ENCODE peak calls at places on chromosomes 11 and 22, in seven cellular contexts. R is nephron progenitor cell, P is lung, M is AG04450, N is mammary epithelial cell, L is WTC11, V is AG10803. W is an unnamed sample.

GRCh38 chr22:37448521-37449150 is 21.4 kb upstream of the ELFN2 start:
- DNase-seq in L (no peak), R (no peak), V (no peak), M (no peak), P (no peak), N (no peak), W (no peak)

GRCh38 chr11:124277207-124277606 is 21.0 kb downstream of the OR8G5 start:
- DNase-seq in V (no peak), M (no peak), R (no peak), P (no peak), L (no peak), N (no peak), W (no peak)

GRCh38 chr11:94199367-94200130 is 70.9 kb downstream of the PANX1 start:
- DNase-seq in R (no peak), V (peak), P (no peak), L (no peak), M (no peak), N (no peak), W (no peak)

GRCh38 chr11:68010058-68011041 is at the start of gene ALDH3B1:
- DNase-seq in V (peak), N (peak), M (no peak), L (peak), P (peak), R (peak), W (peak)

GRCh38 chr11:2787816-2788750 is 88.3 kb upstream of the KCNQ1OT1 start:
- DNase-seq in V (no peak), L (peak), P (no peak), N (no peak), M (no peak), R (peak), W (no peak)

GRCh38 chr11:94398101-94398500 is 3.1 kb downstream of the GPR83 start:
- DNase-seq in N (no peak), M (no peak), V (no peak), L (no peak), R (no peak), P (no peak), W (no peak)

GRCh38 chr22:42277988-42278776 is 7.7 kb upstream of the TCF20 start:
- DNase-seq in M (no peak), P (no peak), R (no peak), V (no peak), N (no peak), L (no peak), W (no peak)

GRCh38 chr11:94740083-94740974 is 27.8 kb upstream of the AMOTL1 start:
- DNase-seq in N (no peak), L (peak), M (no peak), R (peak), V (no peak), P (no peak), W (no peak)

GRCh38 chr11:120030411-120030810 is 107.5 kb downstream of the TRIM29 start:
- DNase-seq in P (no peak), L (no peak), M (no peak), N (no peak), V (no peak), R (no peak), W (no peak)

GRCh38 chr11:17596711-17597110 is 49.7 kb downstream of the OTOG start:
- DNase-seq in L (no peak), V (no peak), N (no peak), R (no peak), M (no peak), P (no peak), W (no peak)

GRCh38 chr11:16191212-16191851 is 165.0 kb downstream of the SOX6 start:
- DNase-seq in L (no peak), M (no peak), P (no peak), R (no peak), N (no peak), V (no peak), W (no peak)

GRCh38 chr11:113474362-113475159 is 637 bp downstream of the DRD2 start:
- DNase-seq in M (peak), N (peak), R (peak), L (peak), V (peak), P (peak), W (no peak)

GRCh38 chr22:37057796-37058510 is 6.4 kb downstream of the KCTD17 start:
- DNase-seq in N (no peak), P (no peak), M (no peak), R (no peak), V (no peak), L (no peak), W (no peak)

GRCh38 chr11:134393638-134394037 is 18.4 kb downstream of the B3GAT1 start:
- DNase-seq in R (peak), P (no peak), L (peak), M (no peak), V (no peak), N (no peak), W (no peak)

GRCh38 chr11:87425943-87426342 is 388.2 kb downstream of the TMEM135 start:
- DNase-seq in N (no peak), P (no peak), L (no peak), V (peak), M (no peak), R (no peak), W (no peak)

GRCh38 chr11:9957072-9957471 is 293.2 kb downstream of the SWAP70 start:
- DNase-seq in R (no peak), N (no peak), L (no peak), P (no peak), M (no peak), V (no peak), W (no peak)

GRCh38 chr11:66970808-66971442 is 4.2 kb upstream of the C11orf86 start:
- DNase-seq in R (no peak), V (peak), L (no peak), M (peak), P (peak), N (peak), W (no peak)

GRCh38 chr22:37674248-37674647 is 1.2 kb upstream of the LGALS1 start:
- DNase-seq in V (no peak), R (no peak), P (no peak), M (no peak), N (no peak), L (no peak), W (no peak)

GRCh38 chr11:1222491-1223345 is at the start of gene MUC5B:
- DNase-seq in R (peak), N (no peak), V (no peak), M (no peak), L (peak), P (no peak), W (no peak)

GRCh38 chr11:22221143-22221542 is 28.3 kb downstream of the ANO5 start:
- DNase-seq in R (no peak), P (no peak), L (no peak), M (no peak), V (no peak), N (no peak), W (no peak)

GRCh38 chr22:23146842-23147205 is 1.5 kb downstream of the RAB36 start:
- DNase-seq in N (no peak), R (no peak), P (no peak), L (no peak), M (no peak), V (no peak), W (no peak)

GRCh38 chr22:28410050-28410816 is 269.4 kb downstream of the TTC28 start:
- DNase-seq in L (no peak), V (peak), P (no peak), N (no peak), R (no peak), M (no peak), W (no peak)

GRCh38 chr22:22590136-22590891 is 31.2 kb upstream of the PRAME start:
- DNase-seq in P (no peak), N (no peak), R (no peak), V (no peak), M (no peak), L (no peak), W (no peak)

GRCh38 chr11:79269923-79270322 is 170.9 kb downstream of the TENM4 start:
- DNase-seq in L (peak), P (no peak), N (no peak), M (no peak), R (no peak), V (no peak), W (no peak)

GRCh38 chr22:30591191-30591587 is 521 bp downstream of the PES1 start:
- DNase-seq in M (no peak), L (no peak), N (no peak), R (no peak), P (no peak), V (peak), W (no peak)

GRCh38 chr11:110123003-110123402 is 29.8 kb downstream of the ZC3H12C start:
- DNase-seq in V (peak), R (no peak), P (no peak), M (no peak), L (no peak), N (no peak), W (no peak)

GRCh38 chr22:40597541-40598453 is 38.7 kb downstream of the MRTFA start:
- DNase-seq in L (no peak), N (peak), M (no peak), R (no peak), P (no peak), V (peak), W (no peak)

GRCh38 chr11:1202776-1203504 is 19.9 kb upstream of the MUC5B start:
- DNase-seq in P (peak), N (peak), L (peak), M (no peak), V (peak), R (peak), W (peak)

GRCh38 chr11:62020661-62021060 is 53.2 kb upstream of the FTH1 start:
- DNase-seq in L (no peak), V (peak), M (no peak), R (no peak), N (peak), P (no peak), W (no peak)

GRCh38 chr11:36452231-36452630 is 57.8 kb downstream of the TRAF6 start:
- DNase-seq in L (no peak), N (peak), R (no peak), M (no peak), P (no peak), V (peak), W (no peak)

GRCh38 chr11:30579776-30580175 is 6.4 kb downstream of the MPPED2 start:
- DNase-seq in R (no peak), M (no peak), V (no peak), N (no peak), P (no peak), L (no peak), W (no peak)

GRCh38 chr11:134488913-134489312 is 76.9 kb upstream of the B3GAT1 start:
- DNase-seq in P (no peak), V (no peak), M (no peak), N (no peak), L (no peak), R (no peak), W (no peak)

GRCh38 chr11:124738713-124739478 is 846 bp upstream of the NRGN start:
- DNase-seq in P (no peak), N (no peak), M (no peak), L (no peak), V (no peak), R (no peak), W (no peak)

GRCh38 chr11:61972796-61973602 is 5.6 kb upstream of the FTH1 start:
- DNase-seq in R (no peak), N (peak), P (peak), V (no peak), M (no peak), L (no peak), W (peak)

GRCh38 chr11:36300651-36301050 is 4.6 kb downstream of the PRR5L start:
- DNase-seq in L (no peak), M (no peak), P (no peak), R (no peak), N (no peak), V (peak), W (no peak)

GRCh38 chr22:22740560-22741276 is 96.3 kb downstream of the GGTLC2 start:
- DNase-seq in V (no peak), L (no peak), M (no peak), P (no peak), N (no peak), R (no peak), W (no peak)

GRCh38 chr11:115618428-115618827 is 114.2 kb upstream of the CADM1 start:
- DNase-seq in V (peak), P (no peak), N (peak), M (no peak), L (no peak), R (no peak), W (no peak)

DNA sequence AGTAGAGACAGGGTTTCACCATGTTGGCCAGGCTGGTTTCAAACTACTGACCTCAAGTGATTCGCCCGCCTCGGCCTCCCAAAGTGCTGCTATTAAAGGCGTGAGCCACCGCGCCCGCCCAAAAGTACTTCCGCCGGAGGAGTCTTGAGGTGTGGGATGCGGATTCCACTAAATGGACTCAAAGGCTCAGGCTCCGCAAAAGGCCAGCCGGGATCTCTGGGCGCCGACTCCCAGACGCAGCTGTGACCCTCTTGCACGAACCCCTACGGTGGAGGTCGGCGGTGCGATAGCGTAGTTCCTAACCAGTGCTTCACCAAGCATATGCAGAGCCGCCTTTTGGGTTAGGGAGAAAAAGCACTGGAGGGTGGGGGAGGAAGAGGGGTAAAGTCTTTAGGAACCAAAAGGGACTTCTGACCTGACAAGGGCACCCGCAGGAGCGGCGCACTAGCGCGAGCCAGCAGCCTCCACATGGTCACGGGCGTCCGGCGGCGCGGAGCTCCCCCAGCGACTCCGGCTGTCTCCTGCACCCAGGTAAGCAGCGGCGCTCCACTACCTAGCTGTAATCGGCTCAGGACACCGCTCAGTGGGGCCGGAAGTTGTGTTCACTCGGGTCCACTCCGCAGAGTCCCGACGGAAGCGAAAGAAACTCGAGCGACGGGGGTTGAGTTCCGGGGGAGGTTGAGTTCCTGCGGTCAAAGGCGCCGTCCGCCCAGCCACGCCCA is at the start of gene MRPL16:
- DNase-seq in V (peak), P (peak), N (peak), L (peak), M (peak), R (peak), W (peak)
- TF ChIP-seq CTCF in V (no peak), P (no peak), N (peak), L (no peak), M (peak), R (no peak), W (no peak)

DNA sequence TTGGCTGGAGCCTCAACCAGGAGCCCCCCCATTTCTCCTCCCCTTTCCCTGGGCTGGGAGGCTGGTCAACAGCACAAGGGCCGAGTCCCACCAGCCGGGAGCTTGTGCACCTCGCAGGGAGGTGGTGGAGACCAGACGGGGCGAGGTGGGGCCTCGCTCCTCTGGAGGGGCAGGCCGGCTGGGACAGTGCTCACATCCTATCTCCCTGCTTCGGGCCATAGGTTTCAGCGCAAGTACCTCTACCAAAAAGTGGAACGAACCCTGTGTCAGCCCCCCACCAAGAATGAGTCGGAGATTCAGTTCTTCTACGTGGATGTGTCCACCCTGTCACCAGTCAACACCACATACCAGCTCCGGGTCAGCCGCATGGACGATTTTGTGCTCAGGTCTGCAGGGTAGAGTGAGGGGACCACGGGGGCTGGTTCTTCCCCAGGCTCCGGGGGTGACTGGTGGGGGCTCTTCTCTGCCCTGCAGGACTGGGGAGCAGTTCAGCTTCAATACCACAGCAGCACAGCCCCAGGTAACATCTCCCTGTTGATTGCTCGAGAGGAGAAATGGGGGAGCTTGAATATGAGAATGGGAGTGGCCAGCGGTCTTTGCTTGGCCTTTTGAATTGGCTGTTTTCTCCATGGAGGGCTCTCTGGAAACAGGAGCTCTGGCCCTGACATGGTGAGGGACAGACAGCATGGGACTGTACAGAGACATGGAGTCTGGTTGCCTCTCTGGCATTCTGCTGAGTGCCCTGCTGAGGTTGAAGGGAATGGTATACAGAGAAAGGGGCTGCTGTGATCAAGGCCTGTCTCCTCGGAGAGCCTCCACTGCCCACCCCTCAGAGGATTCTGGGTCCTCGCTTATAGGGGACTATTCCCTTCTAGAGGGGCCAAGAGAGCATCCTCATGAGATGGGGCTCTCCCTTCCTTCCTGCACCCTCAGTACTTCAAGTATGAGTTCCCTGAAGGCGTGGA is 3.3 kb downstream of the SIDT2 start:
- DNase-seq in N (no peak), M (no peak), V (no peak), R (no peak), P (no peak), L (no peak), W (no peak)
- TF ChIP-seq CTCF in N (no peak), M (no peak), V (no peak), R (no peak), P (no peak), L (no peak), W (no peak)

GRCh38 chr11:130861283-130861682 is 55.0 kb downstream of the SNX19 start:
- DNase-seq in R (no peak), P (no peak), L (no peak), N (no peak), M (no peak), V (no peak), W (no peak)

GRCh38 chr11:130865091-130865771 is 51.0 kb downstream of the SNX19 start:
- DNase-seq in N (no peak), P (no peak), L (no peak), V (peak), R (peak), M (no peak), W (no peak)

GRCh38 chr11:130859896-130860295 is 56.4 kb downstream of the SNX19 start:
- DNase-seq in L (no peak), N (no peak), P (no peak), V (peak), R (no peak), M (no peak), W (no peak)

GRCh38 chr11:130865772-130866114 is 50.5 kb downstream of the SNX19 start:
- DNase-seq in R (no peak), L (no peak), P (no peak), M (no peak), N (no peak), V (no peak), W (no peak)

GRCh38 chr11:130861902-130862552 is 54.3 kb downstream of the SNX19 start:
- DNase-seq in N (peak), R (peak), P (peak), M (peak), V (peak), L (peak), W (peak)
- TF ChIP-seq CTCF in N (peak), R (peak), P (peak), M (peak), V (peak), L (peak), W (peak)

GRCh38 chr11:97610000-97610399 is 1220.2 kb downstream of the JRKL start:
- DNase-seq in N (no peak), R (no peak), P (no peak), M (no peak), L (peak), V (no peak), W (no peak)
- TF ChIP-seq CTCF in N (peak), R (no peak), P (no peak), M (peak), L (no peak), V (no peak), W (no peak)

GRCh38 chr11:64359712-64360402 is 895 bp downstream of the RPS6KA4 start:
- DNase-seq in R (no peak), L (peak), V (no peak), P (no peak), N (peak), M (no peak), W (no peak)
- TF ChIP-seq CTCF in R (no peak), L (no peak), V (no peak), P (no peak), N (peak), M (no peak), W (no peak)

DNA sequence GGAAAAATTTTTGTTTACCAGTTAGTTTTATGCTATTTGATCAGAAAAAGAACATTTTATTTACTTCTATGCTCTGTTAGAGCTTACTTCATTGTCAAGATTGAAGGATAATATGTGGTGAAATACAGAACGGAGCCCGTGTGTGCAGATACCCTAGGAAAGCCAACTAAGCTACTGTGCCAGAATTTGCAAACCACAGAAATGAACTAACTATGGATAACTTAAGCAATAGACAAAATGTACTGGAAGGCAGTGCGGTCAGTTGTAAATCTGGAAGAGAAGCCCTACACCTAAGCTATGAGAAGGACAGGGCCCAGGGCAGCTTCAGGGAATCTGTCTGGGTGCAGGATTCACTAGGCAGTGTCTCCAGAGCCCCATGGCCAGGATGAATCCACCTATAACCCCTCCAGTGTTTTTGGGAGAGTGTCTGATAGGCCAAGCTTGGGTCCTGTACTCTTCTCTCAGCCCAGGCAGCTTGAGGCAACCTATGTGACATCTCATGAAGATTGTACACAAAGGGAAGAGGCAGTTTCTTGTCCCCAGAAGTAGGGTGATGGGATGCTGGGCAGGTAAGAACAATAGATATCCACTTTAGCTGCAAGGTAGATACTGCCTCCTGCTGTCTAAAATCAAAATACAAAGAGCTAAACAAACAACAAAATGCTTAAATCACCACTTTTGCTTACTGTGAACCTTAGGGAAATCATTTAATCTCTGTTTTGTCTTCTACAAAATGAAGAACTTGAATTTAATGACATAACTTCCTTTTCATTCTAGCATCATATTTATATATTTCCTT is 12.1 kb downstream of the MMP7 start:
- DNase-seq in P (no peak), R (no peak), V (peak), L (no peak), N (peak), M (no peak), W (no peak)
- TF ChIP-seq CTCF in P (no peak), R (no peak), V (no peak), L (no peak), N (peak), M (no peak), W (no peak)

DNA sequence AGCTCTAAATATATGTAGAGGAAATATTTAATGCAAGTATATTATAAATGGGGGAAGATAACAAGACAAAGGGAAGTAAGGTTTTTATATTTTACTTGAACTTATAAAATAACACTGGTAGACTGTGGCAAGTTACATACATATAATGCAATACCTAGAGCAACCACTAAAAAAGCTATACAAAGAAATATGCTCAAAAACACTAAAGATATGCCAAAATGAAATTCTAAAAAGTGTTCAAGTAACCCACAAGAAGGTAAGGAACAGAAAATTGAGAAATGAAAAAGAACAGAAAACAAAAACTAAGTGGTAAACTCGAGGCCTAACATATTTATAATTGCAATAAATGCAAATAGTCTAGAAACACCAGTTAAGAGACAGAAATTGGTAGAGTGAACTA is 32.5 kb downstream of the BTG4 start:
- DNase-seq in M (no peak), P (no peak), N (no peak), V (no peak), R (no peak), L (no peak), W (no peak)
- TF ChIP-seq CTCF in M (peak), P (no peak), N (no peak), V (no peak), R (no peak), L (no peak), W (no peak)

W was measured in activated B cell treated with CpG ODN at 0.5 μM for 24 hours.